ENCODE peak calls at places on chromosomes 12 and 14, in five cellular contexts. R is NCI-H345, S is GM06990, I is NCI-H1417, C is AG09319. J is an unnamed sample.

GRCh38 chr12:1696800-1697199 is 5.9 kb downstream of the ADIPOR2 start:
- DNase-seq in R (no peak), C (no peak), I (no peak), S (no peak), J (no peak)

GRCh38 chr14:73783107-73783727 is 68.4 kb upstream of the PTGR2 start:
- DNase-seq in I (peak), R (no peak), C (no peak), S (no peak), J (peak)

GRCh38 chr12:46148706-46149463 is 120.0 kb downstream of the SLC38A1 start:
- DNase-seq in C (no peak), R (no peak), S (no peak), I (no peak), J (no peak)

GRCh38 chr14:39860837-39861236 is 428.6 kb upstream of the FBXO33 start:
- DNase-seq in R (no peak), S (no peak), C (no peak), I (no peak), J (no peak)

GRCh38 chr12:23585156-23585781 is 364.2 kb downstream of the SOX5 start:
- DNase-seq in I (no peak), C (no peak), S (no peak), R (no peak), J (no peak)

GRCh38 chr12:19409376-19409775 is 29.9 kb upstream of the AEBP2 start:
- DNase-seq in R (no peak), I (no peak), C (no peak), S (no peak), J (no peak)

GRCh38 chr12:50635356-50635755 is 128.5 kb upstream of the ATF1 start:
- DNase-seq in C (no peak), S (no peak), I (no peak), R (no peak), J (peak)

GRCh38 chr14:45766247-45766646 is 513.2 kb upstream of the MIS18BP1 start:
- DNase-seq in C (no peak), I (no peak), S (no peak), R (no peak), J (no peak)

GRCh38 chr14:71597955-71598659 is 334.1 kb upstream of the RGS6 start:
- DNase-seq in S (peak), C (no peak), I (no peak), R (no peak), J (peak)

J was measured in GM12865.